ENCODE peak calls at places on chromosome 1, in six cellular contexts. H is stimulated activated CD8-positive, alpha-beta memory T cell treated with anti-CD3 and anti-CD28 coated beads, Interleukin-4, amount 100 ng/mL, for 4 hours; Z is germinal center; D is NCI-H1694; F is uterus; P is RWPE2. B is an unnamed sample.

GRCh38 chr1:198492872-198493271 is 47.6 kb downstream of the ATP6V1G3 start:
- DNase-seq in H (no peak), Z (no peak), D (no peak), F (no peak), P (no peak), B (no peak)

GRCh38 chr1:228781801-228782661 is 46.8 kb downstream of the RHOU start:
- DNase-seq in H (no peak), Z (no peak), D (no peak), F (no peak), P (no peak), B (no peak)

GRCh38 chr1:205449750-205450443 is 5.9 kb downstream of the BLACAT1 start:
- DNase-seq in H (peak; percentile 37), Z (no peak), D (no peak), F (peak; percentile 59), P (peak; percentile 96), B (no peak)

GRCh38 chr1:167043752-167044488 is 46.3 kb downstream of the GPA33 start:
- DNase-seq in H (peak; percentile 24), Z (peak; percentile 71), D (peak; percentile 57), F (peak; percentile 54), P (no peak), B (peak; percentile 38)

GRCh38 chr1:19044471-19044870 is 88.0 kb upstream of the IFFO2 start:
- DNase-seq in H (no peak), Z (no peak), D (no peak), F (no peak), P (no peak), B (no peak)

GRCh38 chr1:91165033-91165654 is 143.3 kb upstream of the ZNF644 start:
- DNase-seq in H (peak; percentile 30), Z (peak; percentile 70), D (peak; percentile 55), F (peak; percentile 66), P (no peak), B (peak; percentile 69)

GRCh38 chr1:200374569-200375312 is 35.1 kb downstream of the ZNF281 start:
- DNase-seq in H (no peak), Z (no peak), D (no peak), F (no peak), P (no peak), B (no peak)

GRCh38 chr1:229855999-229856650 is 210.9 kb upstream of the GALNT2 start:
- DNase-seq in H (no peak), Z (peak; percentile 80), D (no peak), F (no peak), P (no peak), B (no peak)

GRCh38 chr1:103538226-103538625 is 12.7 kb downstream of the RNPC3 start:
- DNase-seq in H (no peak), Z (no peak), D (no peak), F (no peak), P (no peak), B (no peak)

GRCh38 chr1:53025034-53025777 is 36.8 kb upstream of the PODN start:
- DNase-seq in H (no peak), Z (no peak), D (no peak), F (peak; percentile 76), P (no peak), B (peak; percentile 31)

GRCh38 chr1:48228156-48228555 is 5.6 kb downstream of the SLC5A9 start:
- DNase-seq in H (no peak), Z (no peak), D (no peak), F (no peak), P (no peak), B (no peak)

GRCh38 chr1:246416261-246416660 is 90.8 kb downstream of the SMYD3 start:
- DNase-seq in H (no peak), Z (no peak), D (no peak), F (no peak), P (no peak), B (no peak)

GRCh38 chr1:119373465-119373864 is 4.9 kb downstream of the HAO2 start:
- DNase-seq in H (no peak), Z (no peak), D (no peak), F (no peak), P (no peak), B (no peak)

GRCh38 chr1:62530516-62531154 is 66.7 kb upstream of the ANGPTL3 start:
- DNase-seq in H (no peak), Z (no peak), D (peak; percentile 5), F (peak; percentile 19), P (peak; percentile 49), B (peak; percentile 18)

GRCh38 chr1:24921938-24922662 is 8.0 kb downstream of the RUNX3 start:
- DNase-seq in H (no peak), Z (no peak), D (no peak), F (no peak), P (no peak), B (no peak)

GRCh38 chr1:153805042-153805745 is 30.0 kb downstream of the SLC27A3 start:
- DNase-seq in H (peak; percentile 37), Z (peak; percentile 64), D (no peak), F (no peak), P (no peak), B (no peak)

GRCh38 chr1:27491748-27492700 is 2.1 kb upstream of the WASF2 start:
- DNase-seq in H (no peak), Z (peak; percentile 31), D (no peak), F (peak; percentile 62), P (no peak), B (peak; percentile 54)

GRCh38 chr1:225772848-225773247 is 4.8 kb upstream of the SRP9 start:
- DNase-seq in H (no peak), Z (no peak), D (no peak), F (no peak), P (no peak), B (no peak)

GRCh38 chr1:206430031-206430983 is 40.0 kb upstream of the IKBKE start:
- DNase-seq in H (no peak), Z (no peak), D (no peak), F (no peak), P (no peak), B (no peak)

GRCh38 chr1:169680377-169681019 is 30.9 kb downstream of the SELL start:
- DNase-seq in H (peak; percentile 58), Z (peak; percentile 45), D (no peak), F (no peak), P (no peak), B (no peak)

GRCh38 chr1:17588048-17588781 is 48.7 kb downstream of the ARHGEF10L start:
- DNase-seq in H (no peak), Z (no peak), D (no peak), F (no peak), P (no peak), B (peak; percentile 80)

GRCh38 chr1:93905734-93906133 is 3.5 kb downstream of the GCLM start:
- DNase-seq in H (no peak), Z (no peak), D (no peak), F (no peak), P (no peak), B (no peak)

GRCh38 chr1:43799656-43800629 is 92.6 kb downstream of the ST3GAL3 start:
- DNase-seq in H (no peak), Z (no peak), D (no peak), F (no peak), P (no peak), B (no peak)

GRCh38 chr1:183568176-183569041 is 21.9 kb downstream of the NCF2 start:
- DNase-seq in H (no peak), Z (no peak), D (no peak), F (no peak), P (no peak), B (no peak)

GRCh38 chr1:150876111-150876434 is 326 bp downstream of the ARNT start:
- DNase-seq in H (no peak), Z (no peak), D (no peak), F (no peak), P (peak; percentile 54), B (no peak)

GRCh38 chr1:64624446-64624766 is 120.5 kb upstream of the RAVER2 start:
- DNase-seq in H (no peak), Z (no peak), D (no peak), F (no peak), P (no peak), B (no peak)

B was measured in left ventricle myocardium inferior.